ENCODE peak calls at places on chromosomes 13 and 19, in eight cellular contexts. One of them, this sample, is unnamed.
A peak's percentile ranks its signal among the peaks of the same experiment; 100 is the strongest.

GRCh38 chr19:41206926-41207750 is 11.9 kb upstream of the AXL start:
- DNase-seq in NCI-H460: no peak
- DNase-seq in LHCN-M2: no peak
- DNase-seq in neural progenitor cell: no peak
- DNase-seq in activated naive CD8-positive, alpha-beta T cell treated with anti-CD3 and anti-CD28 coated beads, Interleukin-2, amount 10 ng/mL, durations not matched to agents 7 days and 5 days: no peak
- DNase-seq in T-helper 9 cell: no peak
- DNase-seq in HL-60: no peak
- DNase-seq in spleen: no peak
- DNase-seq in this sample: no peak

GRCh38 chr13:97225533-97225932 is 3.4 kb downstream of the MBNL2 start:
- DNase-seq in LHCN-M2: no peak
- DNase-seq in T-helper 9 cell: no peak
- DNase-seq in NCI-H460: no peak
- DNase-seq in spleen: no peak
- DNase-seq in HL-60: no peak
- DNase-seq in activated naive CD8-positive, alpha-beta T cell treated with anti-CD3 and anti-CD28 coated beads, Interleukin-2, amount 10 ng/mL, durations not matched to agents 7 days and 5 days: peak; percentile 32
- DNase-seq in neural progenitor cell: no peak
- DNase-seq in this sample: no peak

GRCh38 chr19:40443930-40444180 is 280 bp downstream of the SERTAD3 start:
- DNase-seq in LHCN-M2: no peak
- DNase-seq in activated naive CD8-positive, alpha-beta T cell treated with anti-CD3 and anti-CD28 coated beads, Interleukin-2, amount 10 ng/mL, durations not matched to agents 7 days and 5 days: no peak
- DNase-seq in HL-60: no peak
- DNase-seq in T-helper 9 cell: no peak
- DNase-seq in spleen: no peak
- DNase-seq in NCI-H460: no peak
- DNase-seq in neural progenitor cell: no peak
- DNase-seq in this sample: no peak

GRCh38 chr13:42855416-42855815 is 74.0 kb downstream of the FAM216B start:
- DNase-seq in NCI-H460: no peak
- DNase-seq in T-helper 9 cell: no peak
- DNase-seq in activated naive CD8-positive, alpha-beta T cell treated with anti-CD3 and anti-CD28 coated beads, Interleukin-2, amount 10 ng/mL, durations not matched to agents 7 days and 5 days: no peak
- DNase-seq in LHCN-M2: no peak
- DNase-seq in HL-60: no peak
- DNase-seq in neural progenitor cell: no peak
- DNase-seq in spleen: no peak
- DNase-seq in this sample: no peak

GRCh38 chr13:58151452-58151851 is 519.9 kb downstream of the PCDH17 start:
- DNase-seq in spleen: no peak
- DNase-seq in activated naive CD8-positive, alpha-beta T cell treated with anti-CD3 and anti-CD28 coated beads, Interleukin-2, amount 10 ng/mL, durations not matched to agents 7 days and 5 days: no peak
- DNase-seq in neural progenitor cell: no peak
- DNase-seq in LHCN-M2: no peak
- DNase-seq in T-helper 9 cell: no peak
- DNase-seq in HL-60: no peak
- DNase-seq in NCI-H460: no peak
- DNase-seq in this sample: no peak

GRCh38 chr13:74329978-74330377 is 195.8 kb upstream of the KLF12 start:
- DNase-seq in LHCN-M2: no peak
- DNase-seq in NCI-H460: no peak
- DNase-seq in activated naive CD8-positive, alpha-beta T cell treated with anti-CD3 and anti-CD28 coated beads, Interleukin-2, amount 10 ng/mL, durations not matched to agents 7 days and 5 days: no peak
- DNase-seq in HL-60: no peak
- DNase-seq in spleen: no peak
- DNase-seq in T-helper 9 cell: no peak
- DNase-seq in neural progenitor cell: no peak
- DNase-seq in this sample: no peak

GRCh38 chr19:45571457-45572220 is 13.0 kb downstream of the OPA3 start:
- DNase-seq in HL-60: no peak
- DNase-seq in spleen: no peak
- DNase-seq in T-helper 9 cell: no peak
- DNase-seq in activated naive CD8-positive, alpha-beta T cell treated with anti-CD3 and anti-CD28 coated beads, Interleukin-2, amount 10 ng/mL, durations not matched to agents 7 days and 5 days: no peak
- DNase-seq in neural progenitor cell: no peak
- DNase-seq in LHCN-M2: no peak
- DNase-seq in NCI-H460: no peak
- DNase-seq in this sample: no peak

GRCh38 chr13:66835040-66835628 is 395.0 kb downstream of the PCDH9 start:
- DNase-seq in LHCN-M2: peak; percentile 60
- DNase-seq in activated naive CD8-positive, alpha-beta T cell treated with anti-CD3 and anti-CD28 coated beads, Interleukin-2, amount 10 ng/mL, durations not matched to agents 7 days and 5 days: no peak
- DNase-seq in HL-60: no peak
- DNase-seq in spleen: no peak
- DNase-seq in NCI-H460: no peak
- DNase-seq in T-helper 9 cell: no peak
- DNase-seq in neural progenitor cell: peak; percentile 79
- DNase-seq in this sample: no peak

GRCh38 chr19:33236696-33237390 is 11.2 kb upstream of the SLC7A10 start:
- DNase-seq in T-helper 9 cell: no peak
- DNase-seq in LHCN-M2: no peak
- DNase-seq in spleen: peak; percentile 70
- DNase-seq in NCI-H460: no peak
- DNase-seq in neural progenitor cell: no peak
- DNase-seq in HL-60: no peak
- DNase-seq in activated naive CD8-positive, alpha-beta T cell treated with anti-CD3 and anti-CD28 coated beads, Interleukin-2, amount 10 ng/mL, durations not matched to agents 7 days and 5 days: no peak
- DNase-seq in this sample: no peak

GRCh38 chr19:8489591-8490394 is 12.6 kb downstream of the PRAM1 start:
- DNase-seq in LHCN-M2: no peak
- DNase-seq in neural progenitor cell: no peak
- DNase-seq in spleen: peak; percentile 69
- DNase-seq in T-helper 9 cell: no peak
- DNase-seq in HL-60: no peak
- DNase-seq in activated naive CD8-positive, alpha-beta T cell treated with anti-CD3 and anti-CD28 coated beads, Interleukin-2, amount 10 ng/mL, durations not matched to agents 7 days and 5 days: no peak
- DNase-seq in NCI-H460: no peak
- DNase-seq in this sample: no peak

GRCh38 chr13:114115796-114116195 is 16.6 kb downstream of the RASA3 start:
- DNase-seq in neural progenitor cell: no peak
- DNase-seq in activated naive CD8-positive, alpha-beta T cell treated with anti-CD3 and anti-CD28 coated beads, Interleukin-2, amount 10 ng/mL, durations not matched to agents 7 days and 5 days: peak; percentile 22
- DNase-seq in NCI-H460: no peak
- DNase-seq in HL-60: no peak
- DNase-seq in T-helper 9 cell: no peak
- DNase-seq in spleen: peak; percentile 69
- DNase-seq in LHCN-M2: no peak
- DNase-seq in this sample: no peak

GRCh38 chr19:5395996-5396939 is 55.7 kb upstream of the PTPRS start:
- DNase-seq in neural progenitor cell: peak; percentile 65
- DNase-seq in spleen: no peak
- DNase-seq in LHCN-M2: no peak
- DNase-seq in HL-60: no peak
- DNase-seq in T-helper 9 cell: no peak
- DNase-seq in NCI-H460: no peak
- DNase-seq in activated naive CD8-positive, alpha-beta T cell treated with anti-CD3 and anti-CD28 coated beads, Interleukin-2, amount 10 ng/mL, durations not matched to agents 7 days and 5 days: no peak
- DNase-seq in this sample: no peak

GRCh38 chr13:83731113-83731512 is 151.2 kb downstream of the SLITRK1 start:
- DNase-seq in spleen: no peak
- DNase-seq in neural progenitor cell: no peak
- DNase-seq in T-helper 9 cell: no peak
- DNase-seq in LHCN-M2: no peak
- DNase-seq in HL-60: no peak
- DNase-seq in NCI-H460: no peak
- DNase-seq in activated naive CD8-positive, alpha-beta T cell treated with anti-CD3 and anti-CD28 coated beads, Interleukin-2, amount 10 ng/mL, durations not matched to agents 7 days and 5 days: no peak
- DNase-seq in this sample: no peak

GRCh38 chr13:46831588-46832194 is 34.7 kb upstream of the ESD start:
- DNase-seq in activated naive CD8-positive, alpha-beta T cell treated with anti-CD3 and anti-CD28 coated beads, Interleukin-2, amount 10 ng/mL, durations not matched to agents 7 days and 5 days: no peak
- DNase-seq in T-helper 9 cell: no peak
- DNase-seq in neural progenitor cell: peak; percentile 61
- DNase-seq in spleen: no peak
- DNase-seq in NCI-H460: peak; percentile 35
- DNase-seq in LHCN-M2: peak; percentile 55
- DNase-seq in HL-60: peak; percentile 45
- DNase-seq in this sample: peak; percentile 51

GRCh38 chr13:95246292-95247082 is 54.8 kb downstream of the ABCC4 start:
- DNase-seq in T-helper 9 cell: no peak
- DNase-seq in LHCN-M2: no peak
- DNase-seq in HL-60: peak; percentile 54
- DNase-seq in activated naive CD8-positive, alpha-beta T cell treated with anti-CD3 and anti-CD28 coated beads, Interleukin-2, amount 10 ng/mL, durations not matched to agents 7 days and 5 days: no peak
- DNase-seq in neural progenitor cell: no peak
- DNase-seq in spleen: no peak
- DNase-seq in NCI-H460: no peak
- DNase-seq in this sample: no peak

This sample was measured in HCT116.